ENCODE peak calls at places on chromosomes 16 and 17, in five cellular contexts. J is adrenal gland, K is left ventricle myocardium inferior, F is mucosa of descending colon, H is neural progenitor cell. E is an unnamed sample.
A peak's percentile ranks its signal among the peaks of the same experiment; 100 is the strongest.

GRCh38 chr17:67606471-67606870 is 111.3 kb upstream of the NOL11 start:
- DNase-seq in J (peak; percentile 91), K (peak; percentile 47), F (no peak), H (no peak), E (no peak)

GRCh38 chr17:29962656-29963055 is 21.2 kb downstream of the EFCAB5 start:
- DNase-seq in J (no peak), K (no peak), F (no peak), H (no peak), E (no peak)

GRCh38 chr16:683396-684066 is 603 bp downstream of the JMJD8 start:
- DNase-seq in J (peak; percentile 39), K (no peak), F (no peak), H (peak; percentile 33), E (peak; percentile 27)

GRCh38 chr16:49085689-49086088 is 195.9 kb downstream of the CBLN1 start:
- DNase-seq in J (no peak), K (no peak), F (no peak), H (no peak), E (peak; percentile 23)

GRCh38 chr16:86579268-86580062 is 1.1 kb downstream of the FOXL1 start:
- DNase-seq in J (no peak), K (no peak), F (no peak), H (peak; percentile 53), E (no peak)

GRCh38 chr17:50564916-50565315 is 4.4 kb downstream of the CACNA1G start:
- DNase-seq in J (no peak), K (peak; percentile 67), F (peak; percentile 49), H (no peak), E (peak; percentile 84)

GRCh38 chr17:42608692-42609181 is 437 bp downstream of the RETREG3 start:
- DNase-seq in J (no peak), K (peak; percentile 20), F (no peak), H (peak; percentile 29), E (no peak)

GRCh38 chr16:86716649-86717048 is 138.3 kb downstream of the FOXL1 start:
- DNase-seq in J (no peak), K (no peak), F (no peak), H (no peak), E (no peak)

GRCh38 chr17:40320771-40321501 is 12.0 kb downstream of the RARA start:
- DNase-seq in J (no peak), K (peak; percentile 80), F (peak; percentile 65), H (no peak), E (peak; percentile 87)

GRCh38 chr16:46428108-46429061 is 192.8 kb downstream of the SHCBP1 start:
- DNase-seq in J (no peak), K (no peak), F (no peak), H (no peak), E (no peak)

GRCh38 chr17:55547027-55547670 is 35.9 kb upstream of the SMIM36 start:
- DNase-seq in J (no peak), K (no peak), F (no peak), H (no peak), E (no peak)

GRCh38 chr17:75749545-75750389 is 15.2 kb downstream of the GALK1 start:
- DNase-seq in J (peak; percentile 94), K (peak; percentile 88), F (peak; percentile 86), H (peak; percentile 89), E (peak; percentile 88)

GRCh38 chr16:72203401-72203800 is 31.4 kb upstream of the PMFBP1 start:
- DNase-seq in J (peak; percentile 54), K (no peak), F (no peak), H (no peak), E (no peak)

GRCh38 chr17:79082311-79083190 is 7.9 kb downstream of the ENGASE start:
- DNase-seq in J (peak; percentile 55), K (peak; percentile 43), F (peak; percentile 72), H (peak; percentile 76), E (no peak)

GRCh38 chr17:81307636-81308035 is 12.5 kb upstream of the SLC38A10 start:
- DNase-seq in J (no peak), K (no peak), F (no peak), H (no peak), E (no peak)

GRCh38 chr16:23694707-23695373 is 16.2 kb downstream of the PLK1 start:
- DNase-seq in J (peak; percentile 41), K (no peak), F (no peak), H (peak; percentile 83), E (no peak)

GRCh38 chr17:78929908-78930775 is 5.0 kb upstream of the TIMP2 start:
- DNase-seq in J (no peak), K (peak; percentile 52), F (no peak), H (no peak), E (no peak)

GRCh38 chr16:72793017-72793416 is 254.9 kb downstream of the ZFHX3 start:
- DNase-seq in J (no peak), K (no peak), F (no peak), H (no peak), E (no peak)

GRCh38 chr16:83878838-83879237 is 20.1 kb upstream of the MLYCD start:
- DNase-seq in J (peak; percentile 15), K (no peak), F (no peak), H (peak; percentile 52), E (no peak)

GRCh38 chr16:23650674-23651073 is 9.4 kb downstream of the DCTN5 start:
- DNase-seq in J (no peak), K (no peak), F (no peak), H (peak; percentile 24), E (no peak)

GRCh38 chr17:45307290-45308015 is 9.4 kb downstream of the MAP3K14 start:
- DNase-seq in J (peak; percentile 74), K (no peak), F (peak; percentile 58), H (no peak), E (peak; percentile 49)

DNA sequence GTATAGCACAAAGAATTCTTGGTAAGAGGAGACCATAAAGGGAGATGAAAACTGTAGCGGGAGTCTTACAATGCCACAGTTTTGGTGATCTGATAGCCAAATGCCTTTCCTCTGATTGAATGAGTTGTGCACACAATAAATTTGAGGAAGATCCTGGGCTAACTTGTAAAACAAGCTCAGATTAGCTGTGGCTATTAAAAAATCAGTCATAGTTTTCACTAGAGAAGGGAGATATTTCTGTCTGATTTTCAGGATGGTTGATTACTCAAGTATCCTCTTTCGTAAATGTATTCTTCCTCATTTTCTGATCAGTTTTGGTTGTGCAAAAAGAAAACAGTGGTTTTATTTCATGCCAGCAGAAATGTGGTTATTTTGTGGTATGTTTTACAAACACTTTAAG is 9.1 kb upstream of the METTL9 start:
- DNase-seq in J (no peak), K (no peak), F (no peak), H (no peak), E (no peak)
- H3K4me3 ChIP-seq in J (no peak overlapping the region), K (no peak overlapping the region), F (no peak overlapping the region), H (no peak overlapping the region), E (no peak overlapping the region)

GRCh38 chr17:17078832-17079231 is 36.6 kb downstream of the MPRIP start:
- DNase-seq in J (no peak), K (no peak), F (peak; percentile 38), H (no peak), E (no peak)

GRCh38 chr17:17080181-17080631 is 37.9 kb downstream of the MPRIP start:
- DNase-seq in J (no peak), K (no peak), F (peak; percentile 26), H (no peak), E (no peak)

GRCh38 chr17:17079336-17079735 is 37.1 kb downstream of the MPRIP start:
- DNase-seq in J (no peak), K (no peak), F (peak; percentile 20), H (peak; percentile 59), E (no peak)

GRCh38 chr17:17080781-17081180 is 38.5 kb downstream of the MPRIP start:
- DNase-seq in J (no peak), K (no peak), F (peak; percentile 16), H (no peak), E (no peak)

DNA sequence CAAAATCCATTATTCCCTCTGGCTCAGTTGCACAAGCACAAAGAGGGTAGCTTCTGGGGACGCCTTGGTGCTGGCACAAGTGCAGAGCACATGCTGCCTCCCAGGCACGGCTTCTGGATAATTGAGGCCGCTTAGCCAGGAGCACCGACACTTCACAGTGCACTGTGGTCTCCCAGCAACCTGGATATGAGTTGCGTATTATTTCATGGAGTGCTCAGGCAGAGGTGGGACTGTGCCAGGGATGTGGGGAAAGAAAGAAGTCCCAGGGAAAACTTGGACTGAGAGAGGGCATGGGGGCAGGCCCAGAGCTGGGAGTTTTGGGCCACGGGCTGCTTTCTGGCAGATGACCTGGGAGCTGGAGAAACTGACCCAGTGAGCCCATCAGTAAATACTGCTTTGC is 37.5 kb downstream of the MPRIP start:
- DNase-seq in J (no peak), K (peak; percentile 56), F (peak; percentile 31), H (no peak), E (peak; percentile 52)
- H3K36me3 ChIP-seq in J (peaks cover 22% of the 10 kb centered on the region), K (peaks cover 36% of the 10 kb centered on the region), F (no peaks in the 10 kb centered on the region), H (no peaks in the 10 kb centered on the region), E (no peaks in the 10 kb centered on the region)

GRCh38 chr17:47726796-47727703 is 6.0 kb upstream of the TBX21 start:
- DNase-seq in J (no peak), K (no peak), F (peak; percentile 5), H (no peak), E (no peak)

GRCh38 chr17:47727704-47728036 is 5.4 kb upstream of the TBX21 start:
- DNase-seq in J (no peak), K (no peak), F (no peak), H (no peak), E (no peak)

GRCh38 chr17:47728214-47728877 is 4.7 kb upstream of the TBX21 start:
- DNase-seq in J (no peak), K (no peak), F (no peak), H (no peak), E (no peak)

GRCh38 chr17:47724705-47725104 is 8.3 kb upstream of the TBX21 start:
- DNase-seq in J (no peak), K (no peak), F (no peak), H (no peak), E (no peak)

DNA sequence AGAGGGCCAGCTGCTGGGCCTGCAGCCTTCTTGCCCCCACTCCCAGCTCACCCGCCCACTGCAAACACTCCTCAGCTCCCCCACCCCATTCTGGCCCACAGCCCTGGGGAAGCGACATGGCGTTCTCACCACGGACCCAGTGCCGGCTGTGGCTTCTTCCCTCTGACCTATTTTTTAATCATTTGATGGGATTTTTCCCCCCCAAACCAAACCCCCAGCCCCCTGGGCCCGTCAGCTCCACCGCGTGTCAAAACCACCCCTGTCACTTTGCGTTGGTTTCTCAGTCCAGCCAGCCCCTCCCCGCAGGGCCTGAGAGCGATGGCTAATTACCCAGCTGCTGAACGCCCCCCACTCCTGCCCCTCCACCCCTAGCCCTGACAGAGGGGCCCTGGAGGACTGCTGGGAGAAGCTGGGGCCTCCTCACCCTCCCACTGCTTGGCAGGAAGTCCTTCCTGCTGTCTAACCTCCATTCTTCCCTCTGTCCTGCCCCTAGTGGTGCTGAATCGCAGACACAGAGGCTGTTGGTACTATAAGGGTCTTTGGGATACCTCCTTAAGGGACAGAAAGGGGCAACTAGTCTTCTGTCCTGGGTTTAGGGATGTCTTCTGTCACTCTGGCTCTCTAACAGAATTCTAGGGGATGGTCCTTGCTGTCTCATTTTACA is 7.5 kb upstream of the TBX21 start:
- DNase-seq in J (no peak), K (no peak), F (no peak), H (no peak), E (no peak)
- TF ChIP-seq CTCF in J (no peak), K (no peak), F (no peak), H (peak; percentile 26), E (no peak)

DNA sequence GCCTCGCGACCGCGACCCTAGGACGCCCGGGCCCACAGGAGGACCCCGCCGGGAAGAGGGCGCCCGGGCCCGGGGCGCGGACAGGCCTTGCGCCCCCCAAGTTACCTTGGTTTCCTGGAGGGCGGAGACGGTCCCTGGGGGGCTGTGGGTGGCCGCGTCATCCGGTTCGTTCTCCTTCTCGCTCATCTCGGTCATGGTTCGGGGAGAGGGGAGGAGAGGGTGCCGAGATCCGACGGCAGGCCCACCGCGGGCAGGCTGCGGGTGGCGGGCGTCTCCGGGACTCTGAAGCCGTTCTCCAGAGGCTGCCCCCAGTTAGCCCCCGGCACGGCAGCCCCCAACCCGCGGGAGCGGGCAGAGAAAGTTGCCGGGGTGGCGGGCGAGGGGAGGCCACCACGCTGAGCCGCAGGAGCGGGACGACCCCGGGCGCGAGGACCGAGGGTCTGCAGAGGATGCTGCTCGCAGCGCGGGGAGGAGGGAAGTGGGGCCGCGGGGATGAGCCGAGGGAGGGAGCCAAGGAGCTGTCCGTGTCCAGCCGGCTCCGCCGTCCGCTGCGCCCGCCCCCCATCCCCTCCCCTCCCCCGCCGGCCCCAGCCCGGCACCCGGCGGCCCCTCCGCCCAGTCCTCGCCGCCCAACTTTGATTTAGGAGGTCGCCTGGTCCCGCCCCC is at the start of gene STAC2:
- DNase-seq in J (no peak), K (no peak), F (no peak), H (no peak), E (no peak)
- H3K4me3 ChIP-seq in J (peak within 1 kb of the TSS; percentile 52), K (peak within 1 kb of the TSS; percentile 66), F (no peak within 1 kb of the TSS), H (peak within 1 kb of the TSS; percentile 46), E (peak within 1 kb of the TSS; percentile 41)